ENCODE peak calls at places on chromosomes 1 and 21, in six cellular contexts. K is fibroblast of pulmonary artery; M is effector CD4-positive, alpha-beta T cell; Z is GM19239; O is cardiac fibroblast; F is stimulated activated CD8-positive, alpha-beta memory T cell treated with anti-CD3 and anti-CD28 coated beads, Interleukin-15, amount 100 ng/mL, for 1 hour. L is an unnamed sample.

GRCh38 chr1:177044390-177044789 is 120.1 kb downstream of the ASTN1 start:
- DNase-seq in K (no peak), M (no peak), F (no peak), O (no peak), Z (no peak), L (no peak)

GRCh38 chr21:42308161-42308913 is 6.9 kb downstream of the TFF3 start:
- DNase-seq in Z (no peak), M (no peak), K (no peak), O (no peak), F (no peak), L (no peak)

GRCh38 chr1:22275626-22276395 is 132.9 kb upstream of the WNT4 start:
- DNase-seq in K (peak), O (peak), F (no peak), Z (peak), M (peak), L (peak)

GRCh38 chr21:31710586-31710985 is 21.3 kb downstream of the SCAF4 start:
- DNase-seq in M (no peak), K (peak), F (no peak), O (peak), Z (no peak), L (no peak)

GRCh38 chr1:202644219-202645096 is 65.8 kb downstream of the SYT2 start:
- DNase-seq in M (no peak), O (no peak), F (no peak), K (no peak), Z (no peak), L (no peak)

GRCh38 chr1:109821831-109822745 is 58.4 kb upstream of the EPS8L3 start:
- DNase-seq in M (no peak), Z (no peak), K (peak), F (no peak), O (peak), L (no peak)

GRCh38 chr1:75981188-75981897 is 49.1 kb upstream of the ASB17 start:
- DNase-seq in M (no peak), F (no peak), Z (peak), K (no peak), O (no peak), L (no peak)

GRCh38 chr1:185644531-185644930 is 89.7 kb upstream of the HMCN1 start:
- DNase-seq in F (no peak), Z (no peak), M (no peak), K (no peak), O (peak), L (no peak)

GRCh38 chr1:118788372-118788955 is 199.7 kb downstream of the TBX15 start:
- DNase-seq in F (no peak), M (no peak), O (peak), K (peak), Z (no peak), L (peak)

GRCh38 chr1:209646558-209646957 is 5.7 kb downstream of the LAMB3 start:
- DNase-seq in F (no peak), M (no peak), K (peak), O (peak), Z (no peak), L (no peak)

GRCh38 chr1:241837901-241838300 is 10.1 kb upstream of the EXO1 start:
- DNase-seq in F (no peak), M (no peak), K (peak), O (peak), Z (no peak), L (no peak)

L was measured in NCI-H510A treated with DMSO at 0.1 percent for 48 hours.